ENCODE peak calls at places on chromosomes 11 and 22, in nine cellular contexts. X is colonic mucosa; N is stimulated activated CD4-positive, alpha-beta T cell treated with anti-CD3 and anti-CD28 coated beads, Interleukin-12 subunit alpha, Interleukin-12 subunit beta, amount 100 ng/mL, for 24 hours; Z is NCI-H82; J is foreskin fibroblast; R is mucosa of gallbladder; U is NCI-H1105 treated with DMSO at 0.1 percent for 48 hours; H is fibroblast of pulmonary artery; E is dorsolateral prefrontal cortex. K is an unnamed sample.
A peak's percentile ranks its signal among the peaks of the same experiment; 100 is the strongest.

GRCh38 chr22:28015676-28016601 is 96.9 kb upstream of the PITPNB start:
- DNase-seq in E (no peak), R (no peak), N (no peak), H (peak; percentile 23), X (no peak), Z (no peak), J (no peak), U (no peak), K (no peak)

GRCh38 chr22:46788426-46789168 is 26.1 kb downstream of the TBC1D22A start:
- DNase-seq in U (no peak), H (no peak), X (no peak), R (no peak), Z (no peak), E (no peak), J (no peak), N (no peak), K (no peak)

GRCh38 chr11:126307706-126308105 is 3.8 kb downstream of the DCPS start:
- DNase-seq in N (no peak), E (peak; percentile 25), X (no peak), Z (peak; percentile 57), J (peak; percentile 73), R (no peak), H (peak; percentile 73), U (peak; percentile 38), K (no peak)

GRCh38 chr11:16468735-16469446 is 112.5 kb upstream of the SOX6 start:
- DNase-seq in J (no peak), H (no peak), N (no peak), E (no peak), R (no peak), U (no peak), X (no peak), Z (no peak), K (no peak)

GRCh38 chr11:68933605-68934320 is 30.1 kb downstream of the IGHMBP2 start:
- DNase-seq in R (no peak), U (no peak), H (no peak), Z (no peak), N (no peak), J (no peak), X (no peak), E (no peak), K (no peak)

GRCh38 chr11:26493616-26494015 is 78.4 kb downstream of the MUC15 start:
- DNase-seq in E (no peak), Z (no peak), R (no peak), U (no peak), N (no peak), X (no peak), H (no peak), J (no peak), K (no peak)

GRCh38 chr11:56849250-56849649 is 100.8 kb upstream of the OR9G4 start:
- DNase-seq in N (no peak), H (no peak), Z (no peak), R (no peak), X (no peak), E (no peak), J (no peak), U (no peak), K (no peak)

GRCh38 chr11:47425611-47426010 is 628 bp downstream of the PSMC3 start:
- DNase-seq in E (no peak), N (no peak), J (no peak), Z (no peak), R (no peak), X (no peak), U (no peak), H (no peak), K (no peak)

GRCh38 chr22:19879996-19880785 is 25.5 kb upstream of the GNB1L start:
- DNase-seq in J (no peak), R (no peak), H (no peak), U (no peak), E (no peak), N (no peak), Z (no peak), X (no peak), K (no peak)

GRCh38 chr11:125593113-125593761 is 585 bp downstream of the STT3A start:
- DNase-seq in N (no peak), J (peak; percentile 50), Z (peak; percentile 76), E (no peak), R (no peak), X (peak; percentile 32), H (peak; percentile 39), U (peak; percentile 57), K (no peak)

GRCh38 chr22:38754247-38755154 is 1.3 kb downstream of the SUN2 start:
- DNase-seq in H (peak; percentile 66), N (peak; percentile 44), J (peak; percentile 67), E (no peak), X (peak; percentile 74), U (peak; percentile 34), R (peak; percentile 73), Z (peak; percentile 29), K (no peak)

GRCh38 chr22:17764036-17764435 is 10.2 kb downstream of the BID start:
- DNase-seq in H (no peak), J (no peak), E (no peak), X (no peak), Z (no peak), U (no peak), R (no peak), N (no peak), K (no peak)

GRCh38 chr11:103295704-103296103 is 186.5 kb downstream of the DYNC2H1 start:
- DNase-seq in U (no peak), J (no peak), R (no peak), H (peak; percentile 11), N (no peak), X (no peak), E (no peak), Z (no peak), K (no peak)

GRCh38 chr11:30852091-30852490 is 265.9 kb upstream of the MPPED2 start:
- DNase-seq in U (no peak), R (no peak), Z (no peak), E (no peak), J (no peak), H (no peak), N (no peak), X (no peak), K (no peak)